ENCODE peak calls at places on chromosomes 1 and 21, in four cellular contexts. One of them, this sample, is unnamed.

GRCh38 chr1:19878637-19878985 is 3.6 kb upstream of the OTUD3 start:
- DNase-seq in brain microvascular endothelial cell: no peak
- DNase-seq in BJ: no peak
- DNase-seq in mucosa of descending colon: no peak
- DNase-seq in this sample: no peak

GRCh38 chr1:21291184-21291583 is 921 bp upstream of the ECE1 start:
- DNase-seq in brain microvascular endothelial cell: no peak
- DNase-seq in mucosa of descending colon: no peak
- DNase-seq in BJ: no peak
- DNase-seq in this sample: no peak

GRCh38 chr1:219347843-219348475 is 174.3 kb downstream of the LYPLAL1 start:
- DNase-seq in brain microvascular endothelial cell: no peak
- DNase-seq in BJ: no peak
- DNase-seq in mucosa of descending colon: no peak
- DNase-seq in this sample: no peak

GRCh38 chr1:67324068-67324467 is 16.4 kb downstream of the IL12RB2 start:
- DNase-seq in brain microvascular endothelial cell: no peak
- DNase-seq in mucosa of descending colon: no peak
- DNase-seq in BJ: no peak
- DNase-seq in this sample: no peak

GRCh38 chr1:73537400-73537799 is 660.6 kb downstream of the LRRIQ3 start:
- DNase-seq in brain microvascular endothelial cell: no peak
- DNase-seq in BJ: no peak
- DNase-seq in mucosa of descending colon: no peak
- DNase-seq in this sample: no peak

GRCh38 chr21:44582980-44583799 is 2.8 kb upstream of the KRTAP10-5 start:
- DNase-seq in mucosa of descending colon: no peak
- DNase-seq in BJ: no peak
- DNase-seq in brain microvascular endothelial cell: no peak
- DNase-seq in this sample: no peak

GRCh38 chr1:201119206-201119814 is 7.1 kb upstream of the CACNA1S start:
- DNase-seq in BJ: no peak
- DNase-seq in mucosa of descending colon: peak
- DNase-seq in brain microvascular endothelial cell: peak
- DNase-seq in this sample: no peak

GRCh38 chr1:198486903-198487302 is 53.6 kb downstream of the ATP6V1G3 start:
- DNase-seq in BJ: no peak
- DNase-seq in brain microvascular endothelial cell: no peak
- DNase-seq in mucosa of descending colon: no peak
- DNase-seq in this sample: no peak

GRCh38 chr1:248243204-248243603 is 12.0 kb downstream of the OR2M4 start:
- DNase-seq in brain microvascular endothelial cell: peak
- DNase-seq in mucosa of descending colon: no peak
- DNase-seq in BJ: no peak
- DNase-seq in this sample: no peak

GRCh38 chr1:14108356-14109275 is 408.6 kb downstream of the PRDM2 start:
- DNase-seq in BJ: no peak
- DNase-seq in brain microvascular endothelial cell: no peak
- DNase-seq in mucosa of descending colon: no peak
- DNase-seq in this sample: no peak

GRCh38 chr1:8394456-8395321 is 76.8 kb downstream of the SLC45A1 start:
- DNase-seq in mucosa of descending colon: no peak
- DNase-seq in brain microvascular endothelial cell: peak
- DNase-seq in BJ: peak
- DNase-seq in this sample: peak

GRCh38 chr1:55040083-55040952 is 970 bp downstream of the PCSK9 start:
- DNase-seq in brain microvascular endothelial cell: no peak
- DNase-seq in BJ: no peak
- DNase-seq in mucosa of descending colon: peak
- DNase-seq in this sample: no peak

GRCh38 chr1:55041613-55042012 is 2.3 kb downstream of the PCSK9 start:
- DNase-seq in brain microvascular endothelial cell: no peak
- DNase-seq in mucosa of descending colon: no peak
- DNase-seq in BJ: no peak
- DNase-seq in this sample: no peak

GRCh38 chr1:55039342-55040082 is at the start of gene PCSK9:
- DNase-seq in mucosa of descending colon: peak
- DNase-seq in brain microvascular endothelial cell: no peak
- DNase-seq in BJ: no peak
- DNase-seq in this sample: no peak

GRCh38 chr1:55043011-55043410 is 3.7 kb downstream of the PCSK9 start:
- DNase-seq in BJ: no peak
- DNase-seq in mucosa of descending colon: no peak
- DNase-seq in brain microvascular endothelial cell: no peak
- DNase-seq in this sample: no peak

DNA sequence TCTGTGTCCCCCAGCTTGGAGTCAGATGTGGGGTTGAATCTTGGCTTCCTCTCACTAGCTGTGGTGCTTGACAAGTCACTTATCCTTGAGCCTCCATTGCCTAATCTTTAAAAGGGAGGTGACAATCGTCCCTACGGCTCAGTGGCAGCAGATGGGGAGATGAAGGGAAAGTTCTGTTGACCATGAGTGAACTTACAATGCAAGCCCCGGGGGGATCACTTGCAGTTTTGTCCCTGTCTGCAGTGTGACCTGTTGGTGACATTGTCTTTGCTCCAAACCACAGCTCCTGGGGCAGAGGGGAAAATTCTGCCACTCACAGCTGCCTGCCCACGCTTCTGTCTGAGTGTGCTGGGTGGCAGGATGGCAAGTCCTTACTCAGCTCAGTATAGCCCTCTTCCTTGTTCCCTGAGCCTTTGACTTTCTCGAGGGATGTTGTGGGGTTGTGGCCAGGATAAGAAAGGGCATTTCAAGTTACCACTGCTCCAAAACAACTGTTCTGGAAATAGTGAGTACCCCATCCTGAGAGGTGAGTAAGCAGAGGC is 1.7 kb downstream of the PCSK9 start:
- DNase-seq in BJ: no peak
- DNase-seq in brain microvascular endothelial cell: no peak
- DNase-seq in mucosa of descending colon: no peak
- DNase-seq in this sample: no peak
- TF ChIP-seq CTCF in BJ: no peak
- TF ChIP-seq CTCF in brain microvascular endothelial cell: no peak
- TF ChIP-seq CTCF in mucosa of descending colon: no peak
- TF ChIP-seq CTCF in this sample: no peak

DNA sequence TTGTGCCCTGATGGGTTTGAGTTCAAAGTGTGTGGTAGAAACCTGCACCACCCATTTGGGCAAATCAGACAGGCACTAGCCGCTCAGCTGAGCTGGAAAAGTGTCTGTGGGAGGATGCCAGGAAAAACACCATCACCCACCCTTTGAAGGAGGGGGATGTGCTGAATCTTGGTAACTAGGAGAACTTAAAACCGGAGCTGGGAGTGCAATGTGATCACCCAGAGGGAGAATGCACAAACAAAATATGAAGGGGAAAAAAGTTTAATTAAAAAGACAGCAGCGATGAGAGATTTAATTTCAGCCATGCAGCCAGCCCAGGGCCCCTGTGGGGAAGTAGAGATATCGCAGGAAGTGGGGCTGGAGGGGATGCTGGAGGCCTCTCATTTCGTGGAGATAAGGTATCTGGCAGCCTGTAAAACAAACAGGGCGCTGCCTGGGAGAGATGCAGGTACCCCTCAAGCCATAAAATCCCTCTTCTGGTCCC is 86.8 kb upstream of the BCAR3 start:
- DNase-seq in BJ: no peak
- DNase-seq in brain microvascular endothelial cell: no peak
- DNase-seq in mucosa of descending colon: no peak
- DNase-seq in this sample: no peak
- TF ChIP-seq CTCF in BJ: no peak
- TF ChIP-seq CTCF in brain microvascular endothelial cell: no peak
- TF ChIP-seq CTCF in mucosa of descending colon: no peak
- TF ChIP-seq CTCF in this sample: no peak

DNA sequence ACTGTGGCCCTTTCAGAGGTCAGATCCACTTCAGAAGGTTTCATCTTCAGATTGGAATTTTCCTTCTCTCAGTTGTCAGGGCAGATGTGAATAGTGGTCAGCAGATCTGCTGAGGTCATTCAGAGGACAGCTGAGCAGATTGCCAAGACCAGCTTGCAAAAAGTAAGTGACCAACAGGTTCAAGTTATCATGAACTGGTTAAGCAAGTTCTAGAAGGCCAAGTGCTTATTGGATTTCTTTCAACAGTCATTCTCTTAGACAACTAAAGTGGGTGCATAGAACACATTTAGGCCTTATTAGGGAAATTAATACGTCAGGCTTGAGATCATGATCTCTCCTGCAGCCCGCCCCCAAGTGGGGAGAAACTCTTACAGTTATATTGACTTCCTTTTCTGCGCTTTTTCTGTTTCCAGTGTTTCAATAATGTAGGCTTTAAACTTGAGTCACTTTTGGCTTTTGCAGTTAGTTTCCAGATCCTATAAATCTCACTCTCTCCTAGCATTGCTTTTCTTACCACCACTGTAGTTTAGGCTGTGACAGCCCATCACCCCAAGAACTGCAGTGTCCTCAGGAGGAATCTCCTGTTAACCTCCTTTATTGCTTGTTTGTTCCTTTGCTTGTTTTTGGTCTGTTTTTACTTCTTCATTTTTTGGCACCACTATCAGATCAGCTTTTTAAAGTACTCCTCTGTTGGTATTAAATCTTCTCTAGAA is 96.4 kb downstream of the C1orf21 start:
- DNase-seq in mucosa of descending colon: no peak
- DNase-seq in brain microvascular endothelial cell: peak
- DNase-seq in BJ: peak
- DNase-seq in this sample: peak
- TF ChIP-seq CTCF in mucosa of descending colon: no peak
- TF ChIP-seq CTCF in brain microvascular endothelial cell: no peak
- TF ChIP-seq CTCF in BJ: peak
- TF ChIP-seq CTCF in this sample: peak

GRCh38 chr1:175434268-175434860 is 241.8 kb upstream of the KIAA0040 start:
- DNase-seq in BJ: no peak
- DNase-seq in brain microvascular endothelial cell: no peak
- DNase-seq in mucosa of descending colon: no peak
- DNase-seq in this sample: no peak
- TF ChIP-seq CTCF in BJ: no peak
- TF ChIP-seq CTCF in brain microvascular endothelial cell: no peak
- TF ChIP-seq CTCF in mucosa of descending colon: no peak
- TF ChIP-seq CTCF in this sample: no peak

DNA sequence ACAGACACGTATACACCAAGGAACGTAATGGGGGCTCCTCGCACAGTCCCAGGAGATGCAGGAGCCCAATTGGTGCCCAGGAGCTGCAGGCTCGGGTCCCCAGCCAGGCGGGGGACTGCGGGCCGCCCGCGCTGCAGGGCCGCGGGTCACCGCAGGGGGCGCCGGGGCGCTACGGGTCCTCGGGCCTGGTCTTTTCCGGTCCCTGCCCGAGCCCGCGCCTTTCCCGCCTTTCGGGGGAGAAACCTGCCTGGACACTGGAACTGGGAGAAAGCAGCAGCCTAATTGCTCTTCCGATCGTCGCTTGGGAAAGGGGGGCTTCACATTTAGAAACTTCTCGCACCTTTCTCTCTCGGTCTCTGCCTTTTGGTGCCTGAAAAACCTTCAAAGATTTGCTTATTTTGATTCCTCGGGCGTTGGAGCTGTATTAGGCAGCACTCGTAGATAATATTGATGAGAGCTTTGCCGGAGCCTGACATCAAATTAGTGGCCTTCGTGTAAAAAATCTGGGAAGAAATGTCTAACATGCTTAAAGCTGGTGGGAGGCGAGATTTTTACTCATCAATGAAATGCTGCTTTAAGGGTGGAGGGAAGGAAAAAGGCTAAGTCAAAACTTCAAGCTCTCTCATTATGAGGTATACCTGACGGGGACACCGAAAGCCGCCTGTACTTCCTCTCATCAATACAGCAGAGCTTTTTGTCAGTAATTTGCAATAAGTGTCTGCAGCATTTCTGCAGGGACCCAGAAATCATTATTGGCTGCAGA is 12.6 kb upstream of the BARHL2 start:
- DNase-seq in BJ: no peak
- DNase-seq in mucosa of descending colon: no peak
- DNase-seq in brain microvascular endothelial cell: no peak
- DNase-seq in this sample: no peak
- TF ChIP-seq CTCF in BJ: no peak
- TF ChIP-seq CTCF in mucosa of descending colon: peak
- TF ChIP-seq CTCF in brain microvascular endothelial cell: peak
- TF ChIP-seq CTCF in this sample: no peak

GRCh38 chr1:152050886-152051764 is 14.3 kb upstream of the S100A11 start:
- DNase-seq in brain microvascular endothelial cell: no peak
- DNase-seq in BJ: no peak
- DNase-seq in mucosa of descending colon: no peak
- DNase-seq in this sample: no peak
- TF ChIP-seq CTCF in brain microvascular endothelial cell: no peak
- TF ChIP-seq CTCF in BJ: no peak
- TF ChIP-seq CTCF in mucosa of descending colon: no peak
- TF ChIP-seq CTCF in this sample: no peak

DNA sequence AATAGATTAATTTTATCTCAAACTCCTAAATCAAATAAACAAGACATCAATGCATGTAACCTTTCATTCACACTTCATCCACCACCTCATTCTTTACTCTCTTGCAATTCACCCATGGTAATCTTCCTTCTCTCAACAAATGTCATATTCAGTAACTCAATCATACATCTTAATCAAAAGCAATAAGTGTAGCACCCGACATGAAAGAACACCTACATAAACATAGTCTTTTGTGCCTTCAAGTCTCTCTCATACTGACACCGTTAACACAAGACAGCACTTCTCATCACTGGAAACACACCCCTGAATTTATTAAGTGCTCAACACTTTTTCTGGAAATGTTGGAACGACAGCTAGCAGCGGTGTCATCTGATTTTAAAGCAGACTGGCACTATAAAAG is 225.9 kb downstream of the TTLL7 start:
- DNase-seq in mucosa of descending colon: no peak
- DNase-seq in BJ: no peak
- DNase-seq in brain microvascular endothelial cell: no peak
- DNase-seq in this sample: no peak
- TF ChIP-seq CTCF in mucosa of descending colon: no peak
- TF ChIP-seq CTCF in BJ: no peak
- TF ChIP-seq CTCF in brain microvascular endothelial cell: no peak
- TF ChIP-seq CTCF in this sample: no peak

DNA sequence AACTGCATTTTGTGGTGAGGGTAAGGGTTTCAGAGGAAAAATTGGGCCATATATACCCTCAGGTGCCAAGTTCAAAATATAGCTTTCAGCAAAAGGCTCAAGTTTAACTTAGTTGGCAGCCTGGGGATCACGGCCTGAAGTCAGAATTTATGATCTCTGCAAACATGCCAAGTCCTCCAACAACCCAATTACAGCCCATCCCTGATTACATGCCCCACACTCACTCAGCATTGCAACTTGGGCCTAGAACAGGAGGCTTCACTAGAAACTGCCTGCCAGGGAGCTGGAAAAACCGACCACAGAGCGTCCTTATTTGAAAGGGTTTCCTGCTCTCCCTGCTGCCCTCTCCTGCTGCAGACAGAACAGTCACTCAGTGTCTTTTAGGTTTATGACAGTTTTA is 12.4 kb downstream of the FYB2 start:
- DNase-seq in brain microvascular endothelial cell: no peak
- DNase-seq in BJ: no peak
- DNase-seq in mucosa of descending colon: no peak
- DNase-seq in this sample: no peak
- TF ChIP-seq CTCF in brain microvascular endothelial cell: no peak
- TF ChIP-seq CTCF in BJ: peak
- TF ChIP-seq CTCF in mucosa of descending colon: no peak
- TF ChIP-seq CTCF in this sample: no peak